ENCODE peak calls at places on chromosome 13, in ten cellular contexts. E is MG63; T is endodermal cell; B is right atrium auricular region; D is CD8-positive, alpha-beta T cell; J is heart left ventricle; R is testis; H is left ventricle myocardium inferior; G is Peyer's patch; Q is PC-3. K is an unnamed sample.
A peak's percentile ranks its signal among the peaks of the same experiment; 100 is the strongest.

GRCh38 chr13:112887151-112887550 is 81.9 kb upstream of the MCF2L start:
- DNase-seq in H (no peak), J (no peak), Q (no peak), T (no peak), E (no peak), B (no peak), R (no peak), G (no peak), D (no peak), K (no peak)

GRCh38 chr13:86870388-86870966 is 800.7 kb upstream of the SLITRK5 start:
- DNase-seq in T (no peak), Q (peak; percentile 38), D (no peak), G (no peak), J (no peak), H (no peak), R (no peak), E (no peak), B (no peak), K (no peak)

GRCh38 chr13:96982672-96983071 is 11.6 kb downstream of the OXGR1 start:
- DNase-seq in J (no peak), H (no peak), E (no peak), D (no peak), B (no peak), R (no peak), G (no peak), T (no peak), Q (no peak), K (no peak)

GRCh38 chr13:88622362-88622973 is 951.3 kb downstream of the SLITRK5 start:
- DNase-seq in B (no peak), T (no peak), Q (no peak), J (no peak), H (no peak), R (no peak), E (no peak), G (no peak), D (no peak), K (no peak)

GRCh38 chr13:45833663-45834062 is 17.9 kb downstream of the SIAH3 start:
- DNase-seq in H (peak; percentile 35), Q (peak; percentile 64), G (no peak), R (no peak), T (no peak), B (no peak), E (peak; percentile 82), J (peak; percentile 65), D (no peak), K (no peak)

GRCh38 chr13:106623799-106624198 is 55.9 kb upstream of the ARGLU1 start:
- DNase-seq in J (no peak), D (no peak), H (no peak), E (no peak), G (no peak), B (no peak), Q (no peak), T (no peak), R (no peak), K (no peak)

GRCh38 chr13:112995395-112996091 is 26.5 kb downstream of the MCF2L start:
- DNase-seq in T (no peak), B (no peak), G (peak; percentile 83), R (no peak), Q (no peak), H (no peak), D (no peak), E (no peak), J (no peak), K (no peak)

GRCh38 chr13:66375756-66376155 is 854.4 kb downstream of the PCDH9 start:
- DNase-seq in J (no peak), R (no peak), H (no peak), T (no peak), B (no peak), D (no peak), E (no peak), G (no peak), Q (no peak), K (no peak)

GRCh38 chr13:47908200-47908902 is 92.7 kb downstream of the SUCLA2 start:
- DNase-seq in T (no peak), B (no peak), E (peak; percentile 40), D (no peak), G (no peak), R (no peak), Q (peak; percentile 73), H (no peak), J (no peak), K (no peak)

GRCh38 chr13:21344662-21345176 is 114.4 kb downstream of the ZDHHC20 start:
- DNase-seq in T (no peak), R (no peak), H (no peak), J (no peak), B (no peak), G (no peak), Q (no peak), E (no peak), D (peak; percentile 1), K (no peak)

GRCh38 chr13:106513025-106513424 is 22.4 kb downstream of the EFNB2 start:
- DNase-seq in Q (peak; percentile 62), H (no peak), G (no peak), E (no peak), D (no peak), B (no peak), T (no peak), R (no peak), J (no peak), K (no peak)

GRCh38 chr13:99403458-99403971 is 96.3 kb upstream of the GPR183 start:
- DNase-seq in T (no peak), B (no peak), J (no peak), G (peak; percentile 68), H (no peak), D (no peak), Q (no peak), R (no peak), E (no peak), K (no peak)

GRCh38 chr13:31846984-31847752 is 107.8 kb downstream of the RXFP2 start:
- DNase-seq in G (no peak), B (no peak), R (peak; percentile 17), D (no peak), E (peak; percentile 13), T (no peak), Q (no peak), H (no peak), J (no peak), K (no peak)

GRCh38 chr13:114115191-114115671 is 17.2 kb downstream of the RASA3 start:
- DNase-seq in D (no peak), H (no peak), G (peak; percentile 78), J (peak; percentile 43), E (peak; percentile 54), Q (peak; percentile 80), T (peak; percentile 51), R (peak; percentile 18), B (peak; percentile 67), K (peak; percentile 50)

GRCh38 chr13:32976046-32976781 is 40.0 kb upstream of the KL start:
- DNase-seq in J (no peak), R (no peak), Q (no peak), G (no peak), H (no peak), T (no peak), B (no peak), E (no peak), D (no peak), K (no peak)

GRCh38 chr13:94548382-94549240 is 47.3 kb downstream of the TGDS start:
- DNase-seq in R (peak; percentile 71), E (no peak), J (peak; percentile 58), B (peak; percentile 64), G (peak; percentile 65), D (no peak), T (peak; percentile 92), Q (peak; percentile 46), H (peak; percentile 43), K (peak; percentile 89)

GRCh38 chr13:95275322-95276118 is 25.7 kb downstream of the ABCC4 start:
- DNase-seq in J (no peak), Q (peak; percentile 12), D (no peak), B (no peak), T (no peak), E (no peak), G (no peak), R (no peak), H (no peak), K (no peak)

GRCh38 chr13:65530688-65531087 is 1699.4 kb downstream of the PCDH9 start:
- DNase-seq in T (no peak), H (no peak), D (no peak), G (no peak), J (no peak), B (no peak), R (no peak), E (no peak), Q (no peak), K (no peak)

GRCh38 chr13:70604448-70604847 is 496.2 kb upstream of the KLHL1 start:
- DNase-seq in G (no peak), E (no peak), D (no peak), R (no peak), T (no peak), H (no peak), J (no peak), Q (no peak), B (no peak), K (no peak)
- H3K36me3 ChIP-seq in G (no peaks in the 10 kb centered on the region), E (no peaks in the 10 kb centered on the region), D (no peaks in the 10 kb centered on the region), R (no peaks in the 10 kb centered on the region), T (no peaks in the 10 kb centered on the region), H (no peaks in the 10 kb centered on the region), J (no peaks in the 10 kb centered on the region), Q (no peaks in the 10 kb centered on the region), B (no peaks in the 10 kb centered on the region), K (no peaks in the 10 kb centered on the region)

DNA sequence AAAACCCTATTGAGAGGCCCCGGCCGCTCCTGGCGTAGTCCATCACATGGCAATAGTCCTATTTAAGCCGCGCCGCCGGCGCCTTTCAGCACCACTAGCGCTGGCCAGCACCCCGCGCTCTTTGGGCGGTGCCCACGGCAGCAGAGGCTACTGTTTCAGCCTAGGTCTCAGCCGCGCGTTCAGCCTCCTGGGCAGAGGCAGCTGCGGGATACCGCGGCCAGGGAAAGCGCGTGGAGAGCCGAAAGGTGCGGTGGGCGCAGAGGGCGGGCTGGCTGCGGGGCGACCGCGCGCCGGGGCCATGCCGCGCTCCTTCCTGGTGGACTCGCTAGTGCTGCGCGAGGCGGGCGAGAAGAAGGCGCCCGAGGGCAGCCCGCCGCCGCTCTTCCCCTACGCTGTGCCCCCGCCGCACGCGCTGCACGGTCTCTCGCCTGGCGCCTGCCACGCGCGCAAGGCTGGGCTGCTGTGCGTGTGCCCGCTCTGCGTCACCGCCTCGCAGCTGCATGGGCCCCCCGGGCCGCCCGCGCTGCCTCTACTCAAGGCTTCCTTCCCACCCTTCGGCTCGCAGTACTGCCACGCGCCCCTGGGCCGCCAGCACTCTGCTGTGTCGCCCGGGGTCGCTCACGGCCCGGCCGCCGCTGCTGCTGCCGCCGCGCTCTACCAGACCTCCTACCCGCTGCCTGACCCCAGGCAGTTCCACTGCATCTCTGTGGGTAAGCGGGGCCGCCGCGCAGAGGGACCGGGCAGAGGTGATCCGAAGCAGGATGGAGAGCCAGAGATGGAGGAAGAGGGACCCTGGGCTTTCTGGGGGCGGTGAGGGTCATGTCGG is at the start of gene GSX1:
- DNase-seq in E (peak; percentile 79), D (no peak), H (peak; percentile 63), Q (peak; percentile 63), B (no peak), J (peak; percentile 75), R (peak; percentile 79), G (peak; percentile 64), T (peak; percentile 94), K (no peak)
- H3K4me3 ChIP-seq in E (no peak within 1 kb of the TSS), D (peak within 1 kb of the TSS; percentile 50), H (peak within 1 kb of the TSS; percentile 57), Q (peak within 1 kb of the TSS; percentile 53), B (peak within 1 kb of the TSS; percentile 0), J (peak within 1 kb of the TSS; percentile 40), R (no peak within 1 kb of the TSS), G (no peak within 1 kb of the TSS), T (no peak within 1 kb of the TSS), K (peak within 1 kb of the TSS; percentile 2)

GRCh38 chr13:28425796-28426195 is 69.1 kb downstream of the FLT1 start:
- DNase-seq in Q (no peak), B (no peak), R (no peak), H (no peak), D (no peak), J (no peak), G (no peak), T (no peak), E (no peak), K (no peak)
- H3K36me3 ChIP-seq in Q (no peaks in the 10 kb centered on the region), B (no peaks in the 10 kb centered on the region), R (no peaks in the 10 kb centered on the region), H (peaks cover 46% of the 10 kb centered on the region), D (no peaks in the 10 kb centered on the region), J (peaks cover 72% of the 10 kb centered on the region), G (no peaks in the 10 kb centered on the region), T (no peaks in the 10 kb centered on the region), E (no peaks in the 10 kb centered on the region), K (no peaks in the 10 kb centered on the region)

GRCh38 chr13:110887955-110888333 is 26.9 kb downstream of the ANKRD10 start:
- DNase-seq in T (peak; percentile 62), G (no peak), E (no peak), R (no peak), D (no peak), J (no peak), H (no peak), Q (no peak), B (no peak), K (no peak)
- H3K4me3 ChIP-seq in T (no peak overlapping the region), G (no peak overlapping the region), E (no peak overlapping the region), R (no peak overlapping the region), D (no peak overlapping the region), J (no peak overlapping the region), H (no peak overlapping the region), Q (no peak overlapping the region), B (no peak overlapping the region), K (no peak overlapping the region)

K was measured in WERI-Rb-1.